ENCODE peak calls at places on chromosomes 2 and 18, in seven cellular contexts. I is H1, N is SHP77 treated with DMSO at 0.1 percent for 48 hours, D is neural crest cell, Q is iPS DF 6.9, X is adipocyte, V is left lobe of liver. R is an unnamed sample.

GRCh38 chr2:172114579-172114978 is 11.9 kb upstream of the DLX2 start:
- DNase-seq in X (no peak), D (no peak), N (no peak), Q (no peak), I (no peak), V (no peak), R (no peak)

GRCh38 chr2:142095647-142096046 is 35.2 kb downstream of the LRP1B start:
- DNase-seq in Q (no peak), I (no peak), V (no peak), X (no peak), N (no peak), D (no peak), R (no peak)

GRCh38 chr2:197931661-197932312 is 127.4 kb downstream of the PLCL1 start:
- DNase-seq in I (no peak), V (no peak), D (no peak), X (peak), Q (no peak), N (no peak), R (no peak)

GRCh38 chr18:51802589-51802988 is 537.4 kb upstream of the DCC start:
- DNase-seq in I (no peak), N (no peak), X (no peak), Q (no peak), V (no peak), D (no peak), R (no peak)

GRCh38 chr2:203763425-203764272 is 57.2 kb downstream of the CD28 start:
- DNase-seq in V (no peak), D (no peak), N (no peak), X (no peak), I (no peak), Q (no peak), R (no peak)

GRCh38 chr2:148674063-148675020 is 29.8 kb downstream of the EPC2 start:
- DNase-seq in D (no peak), Q (peak), I (peak), X (no peak), N (no peak), V (no peak), R (no peak)

GRCh38 chr2:237964578-237965404 is 2.0 kb upstream of the UBE2F start:
- DNase-seq in D (no peak), I (no peak), N (no peak), X (no peak), Q (no peak), V (no peak), R (no peak)

GRCh38 chr18:55381277-55381676 is 206.7 kb downstream of the TCF4 start:
- DNase-seq in D (no peak), V (no peak), X (peak), I (no peak), Q (no peak), N (no peak), R (no peak)

GRCh38 chr18:9008203-9008708 is 94.2 kb upstream of the NDUFV2 start:
- DNase-seq in I (no peak), Q (no peak), N (no peak), V (no peak), X (no peak), D (no peak), R (no peak)

GRCh38 chr2:202237787-202238233 is 587 bp downstream of the SUMO1 start:
- DNase-seq in V (peak), D (peak), X (peak), Q (no peak), I (no peak), N (no peak), R (peak)

GRCh38 chr2:223993634-223994232 is 36.5 kb downstream of the MRPL44 start:
- DNase-seq in X (peak), Q (peak), D (peak), I (peak), V (no peak), N (peak), R (no peak)

GRCh38 chr2:197217561-197217960 is 93.0 kb downstream of the ANKRD44 start:
- DNase-seq in X (no peak), I (no peak), Q (no peak), N (no peak), D (no peak), V (no peak), R (no peak)

GRCh38 chr2:43605079-43605655 is 9.3 kb upstream of the THADA start:
- DNase-seq in X (peak), N (peak), Q (no peak), I (no peak), V (no peak), D (no peak), R (no peak)

GRCh38 chr2:222892321-222892720 is 31.5 kb downstream of the ACSL3 start:
- DNase-seq in V (no peak), D (no peak), X (peak), I (no peak), Q (no peak), N (no peak), R (no peak)

GRCh38 chr2:45494275-45494977 is 116.6 kb downstream of the SRBD1 start:
- DNase-seq in D (peak), Q (peak), X (peak), N (peak), V (no peak), I (no peak), R (no peak)

GRCh38 chr2:230537531-230537976 is 121.6 kb downstream of the SP100 start:
- DNase-seq in Q (no peak), N (no peak), X (no peak), I (no peak), D (no peak), V (no peak), R (no peak)

GRCh38 chr2:105789745-105790466 is 45.2 kb downstream of the NCK2 start:
- DNase-seq in X (peak), V (no peak), I (no peak), N (no peak), D (no peak), Q (no peak), R (peak)

GRCh38 chr2:11827547-11827946 is 81.1 kb downstream of the LPIN1 start:
- DNase-seq in I (no peak), Q (no peak), V (no peak), D (no peak), X (no peak), N (no peak), R (no peak)

GRCh38 chr2:104834431-104834830 is 19.5 kb upstream of the POU3F3 start:
- DNase-seq in N (no peak), V (no peak), X (no peak), D (no peak), Q (no peak), I (no peak), R (no peak)

GRCh38 chr2:191885103-191885502 is 38.2 kb upstream of the CAVIN2 start:
- DNase-seq in X (no peak), Q (no peak), V (no peak), I (no peak), N (no peak), D (no peak), R (no peak)

GRCh38 chr2:160596431-160596830 is 102.8 kb upstream of the RBMS1 start:
- DNase-seq in X (no peak), Q (no peak), I (no peak), D (no peak), N (no peak), V (no peak), R (no peak)

GRCh38 chr2:460861-461260 is 173.0 kb upstream of the ALKAL2 start:
- DNase-seq in Q (no peak), N (no peak), V (no peak), D (no peak), I (no peak), X (no peak), R (no peak)

GRCh38 chr18:3015203-3015590 is 2.3 kb upstream of the LPIN2 start:
- DNase-seq in D (no peak), X (peak), V (no peak), N (no peak), I (no peak), Q (no peak), R (no peak)

GRCh38 chr2:218217366-218218309 is 649 bp downstream of the ARPC2 start:
- DNase-seq in I (peak), Q (no peak), V (peak), N (no peak), D (peak), X (peak), R (peak)

GRCh38 chr2:220775856-220776467 is 796.1 kb downstream of the EPHA4 start:
- DNase-seq in I (no peak), D (no peak), Q (no peak), X (no peak), N (no peak), V (no peak), R (no peak)

GRCh38 chr2:219625179-219625578 is 2.3 kb upstream of the SLC4A3 start:
- DNase-seq in Q (no peak), N (no peak), D (no peak), X (no peak), V (no peak), I (no peak), R (no peak)

GRCh38 chr18:59385191-59385590 is 26.1 kb upstream of the LMAN1 start:
- DNase-seq in Q (no peak), D (no peak), X (no peak), V (no peak), I (no peak), N (no peak), R (no peak)

GRCh38 chr18:49725809-49726514 is 87.4 kb downstream of the ACAA2 start:
- DNase-seq in Q (peak), I (peak), D (peak), X (peak), N (no peak), V (no peak), R (no peak)

GRCh38 chr2:123670286-123670685 is 354.8 kb upstream of the CNTNAP5 start:
- DNase-seq in X (no peak), Q (no peak), N (no peak), V (no peak), I (no peak), D (no peak), R (no peak)

GRCh38 chr2:241188386-241189092 is at the start of gene ANO7:
- DNase-seq in V (no peak), D (no peak), I (no peak), X (no peak), N (no peak), Q (no peak), R (no peak)

GRCh38 chr18:2104620-2105462 is 466.5 kb downstream of the METTL4 start:
- DNase-seq in N (no peak), Q (peak), D (peak), V (peak), X (peak), I (peak), R (no peak)

GRCh38 chr2:98702127-98702802 is 28.7 kb downstream of the MGAT4A start:
- DNase-seq in X (no peak), V (peak), Q (no peak), D (no peak), I (no peak), N (peak), R (no peak)

GRCh38 chr2:239158641-239159475 is 242.0 kb downstream of the HDAC4 start:
- DNase-seq in Q (no peak), V (peak), N (no peak), X (no peak), D (no peak), I (no peak), R (peak)

GRCh38 chr2:85353876-85354285 is 447 bp downstream of the RETSAT start:
- DNase-seq in N (no peak), I (no peak), X (peak), D (no peak), Q (no peak), V (peak), R (no peak)

GRCh38 chr2:226329180-226329579 is 470.4 kb downstream of the IRS1 start:
- DNase-seq in D (no peak), N (no peak), X (no peak), V (no peak), I (no peak), Q (no peak), R (no peak)

GRCh38 chr2:200399046-200399445 is 92.6 kb downstream of the SPATS2L start:
- DNase-seq in I (no peak), D (no peak), Q (no peak), X (peak), V (no peak), N (no peak), R (no peak)

GRCh38 chr2:218781691-218782528 is at the start of gene CYP27A1:
- DNase-seq in D (peak), X (peak), V (peak), N (no peak), Q (no peak), I (peak), R (peak)

GRCh38 chr2:10071595-10071994 is 8.6 kb downstream of the CYS1 start:
- DNase-seq in Q (no peak), V (no peak), N (no peak), I (no peak), X (no peak), D (no peak), R (no peak)

GRCh38 chr18:78661316-78661715 is 318.3 kb upstream of the SALL3 start:
- DNase-seq in D (no peak), X (no peak), Q (no peak), I (no peak), V (no peak), N (no peak), R (no peak)

R was measured in type B pancreatic cell.